ENCODE peak calls at places on chromosomes 5 and 9, in seven cellular contexts. U is GM13976, F is prostate gland, V is uterus, S is chondrocyte, P is naive B cell, C is substantia nigra. M is an unnamed sample.
A peak's percentile ranks its signal among the peaks of the same experiment; 100 is the strongest.

GRCh38 chr5:57499262-57500050 is 16.8 kb upstream of the ACTBL2 start:
- DNase-seq in P (peak; percentile 15), S (no peak), U (peak; percentile 33), V (no peak), F (no peak), C (no peak), M (no peak)

GRCh38 chr5:112228672-112229071 is 190.4 kb downstream of the EPB41L4A start:
- DNase-seq in P (no peak), S (no peak), F (peak; percentile 87), U (no peak), C (no peak), V (peak; percentile 19), M (peak; percentile 100)

GRCh38 chr9:133334161-133334560 is 1.8 kb downstream of the SURF6 start:
- DNase-seq in S (peak; percentile 30), P (no peak), U (no peak), V (peak; percentile 6), F (no peak), C (no peak), M (no peak)

GRCh38 chr5:6717687-6718086 is 4.5 kb downstream of the TENT4A start:
- DNase-seq in C (no peak), F (no peak), U (no peak), V (no peak), P (no peak), S (no peak), M (peak; percentile 40)

GRCh38 chr5:68320094-68320986 is 104.8 kb downstream of the PIK3R1 start:
- DNase-seq in U (no peak), S (no peak), V (no peak), C (no peak), F (no peak), P (no peak), M (peak; percentile 57)

GRCh38 chr5:133892306-133892705 is 76.1 kb downstream of the C5orf15 start:
- DNase-seq in U (no peak), V (no peak), F (no peak), C (no peak), S (peak; percentile 36), P (no peak), M (no peak)

GRCh38 chr5:160747559-160747958 is 104.5 kb downstream of the ATP10B start:
- DNase-seq in U (no peak), V (no peak), S (no peak), P (no peak), C (no peak), F (no peak), M (no peak)

GRCh38 chr5:142720561-142721275 is 34.8 kb upstream of the FGF1 start:
- DNase-seq in C (no peak), S (no peak), F (peak; percentile 76), P (no peak), U (no peak), V (no peak), M (no peak)

GRCh38 chr9:38141751-38142150 is 72.7 kb upstream of the SHB start:
- DNase-seq in F (no peak), C (no peak), P (no peak), U (no peak), V (no peak), S (no peak), M (no peak)

GRCh38 chr9:70553718-70554673 is 139.5 kb upstream of the KLF9 start:
- DNase-seq in V (peak; percentile 57), U (no peak), C (no peak), P (no peak), S (no peak), F (peak; percentile 14), M (peak; percentile 87)

GRCh38 chr5:15021286-15022046 is 149.9 kb upstream of the ANKH start:
- DNase-seq in P (no peak), S (no peak), F (no peak), C (no peak), U (no peak), V (no peak), M (no peak)

GRCh38 chr5:160315968-160316367 is 3.6 kb upstream of the CCNJL start:
- DNase-seq in V (no peak), U (no peak), C (no peak), S (no peak), F (peak; percentile 39), P (no peak), M (peak; percentile 53)

GRCh38 chr9:77449177-77450092 is 198.7 kb downstream of the GNA14 start:
- DNase-seq in P (no peak), C (no peak), V (no peak), U (no peak), S (no peak), F (no peak), M (peak; percentile 18)

GRCh38 chr9:125405938-125406811 is 144.5 kb downstream of the GAPVD1 start:
- DNase-seq in U (no peak), V (no peak), C (no peak), F (no peak), S (no peak), P (no peak), M (no peak)

GRCh38 chr5:181221105-181221791 is 1.8 kb upstream of the TRIM41 start:
- DNase-seq in P (peak; percentile 11), V (no peak), U (no peak), F (no peak), C (no peak), S (no peak), M (no peak)

GRCh38 chr5:178986326-178986960 is 8.7 kb downstream of the GRM6 start:
- DNase-seq in V (no peak), S (no peak), C (no peak), F (no peak), P (no peak), U (no peak), M (no peak)

GRCh38 chr5:13985736-13986418 is 41.4 kb upstream of the DNAH5 start:
- DNase-seq in V (no peak), C (no peak), P (no peak), S (no peak), U (no peak), F (no peak), M (no peak)

GRCh38 chr5:109874108-109874507 is 184.4 kb downstream of the MAN2A1 start:
- DNase-seq in C (no peak), S (no peak), U (no peak), V (no peak), F (no peak), P (no peak), M (no peak)

GRCh38 chr5:95043648-95044047 is 241.2 kb downstream of the MCTP1 start:
- DNase-seq in C (no peak), F (no peak), U (no peak), S (no peak), P (no peak), V (no peak), M (no peak)

M was measured in thyroid gland.